ENCODE peak calls at places on chromosome 15, in seven cellular contexts. T is GM12878, H is K562, J is HCT116, P is SK-N-SH, A is H1, G is HepG2. B is an unnamed sample.

GRCh38 chr15:43509002-43509922 is 8.1 kb upstream of the MAP1A start:
- DNase-seq in T (no peak), H (peak), J (no peak), P (peak), A (no peak), G (peak), B (no peak)

GRCh38 chr15:96054606-96055005 is 275.9 kb upstream of the NR2F2 start:
- DNase-seq in T (no peak), H (peak), J (no peak), P (no peak), A (no peak), G (no peak), B (no peak)

GRCh38 chr15:27480141-27480530 is 509.2 kb downstream of the GABRG3 start:
- DNase-seq in T (no peak), H (no peak), J (no peak), P (no peak), A (no peak), G (no peak), B (no peak)

GRCh38 chr15:101051291-101052030 is 132.3 kb downstream of the LRRK1 start:
- DNase-seq in T (no peak), H (no peak), J (no peak), P (peak), A (no peak), G (no peak), B (no peak)

GRCh38 chr15:31328425-31328998 is 1.9 kb downstream of the KLF13 start:
- DNase-seq in T (no peak), H (no peak), J (no peak), P (peak), A (no peak), G (no peak), B (no peak)

GRCh38 chr15:72227192-72227586 is 3.8 kb downstream of the PKM start:
- DNase-seq in T (peak), H (peak), J (peak), P (no peak), A (no peak), G (peak), B (no peak)

GRCh38 chr15:88900309-88900981 is 5.1 kb upstream of the HAPLN3 start:
- DNase-seq in T (no peak), H (no peak), J (no peak), P (no peak), A (no peak), G (no peak), B (no peak)

GRCh38 chr15:39265261-39265660 is 315.6 kb upstream of the THBS1 start:
- DNase-seq in T (no peak), H (no peak), J (no peak), P (no peak), A (no peak), G (no peak), B (no peak)

GRCh38 chr15:101359365-101359947 is 64.4 kb upstream of the SNRPA1 start:
- DNase-seq in T (no peak), H (no peak), J (no peak), P (no peak), A (no peak), G (no peak), B (no peak)

GRCh38 chr15:80234883-80235282 is 17.1 kb downstream of the CTXND1 start:
- DNase-seq in T (no peak), H (peak), J (peak), P (no peak), A (peak), G (no peak), B (no peak)

GRCh38 chr15:90482124-90483011 is 47.4 kb upstream of the CRTC3 start:
- DNase-seq in T (no peak), H (peak), J (peak), P (peak), A (no peak), G (peak), B (peak)

GRCh38 chr15:69303337-69304175 is 4.8 kb downstream of the PAQR5 start:
- DNase-seq in T (no peak), H (peak), J (no peak), P (no peak), A (no peak), G (no peak), B (no peak)

GRCh38 chr15:67997996-67998395 is 56.1 kb upstream of the PIAS1 start:
- DNase-seq in T (no peak), H (peak), J (no peak), P (no peak), A (no peak), G (no peak), B (no peak)

GRCh38 chr15:65084500-65085206 is 8.1 kb downstream of the KBTBD13 start:
- DNase-seq in T (no peak), H (no peak), J (no peak), P (no peak), A (no peak), G (peak), B (no peak)

GRCh38 chr15:52730163-52730562 is 51.0 kb upstream of the ATOSA start:
- DNase-seq in T (peak), H (no peak), J (no peak), P (no peak), A (no peak), G (no peak), B (no peak)

GRCh38 chr15:60346653-60347052 is 51.1 kb downstream of the ANXA2 start:
- DNase-seq in T (no peak), H (no peak), J (no peak), P (no peak), A (no peak), G (no peak), B (no peak)

GRCh38 chr15:61633951-61634350 is 404.8 kb upstream of the RORA start:
- DNase-seq in T (no peak), H (no peak), J (no peak), P (no peak), A (no peak), G (no peak), B (no peak)

GRCh38 chr15:40155270-40155910 is 5.5 kb upstream of the BUB1B start:
- DNase-seq in T (no peak), H (no peak), J (no peak), P (no peak), A (peak), G (no peak), B (peak)

GRCh38 chr15:36734366-36734765 is 154.9 kb downstream of the CDIN1 start:
- DNase-seq in T (no peak), H (no peak), J (no peak), P (no peak), A (no peak), G (no peak), B (peak)

GRCh38 chr15:64344651-64345262 is 11.2 kb downstream of the CSNK1G1 start:
- DNase-seq in T (no peak), H (no peak), J (no peak), P (no peak), A (no peak), G (no peak), B (no peak)

GRCh38 chr15:70664494-70664893 is 98.9 kb downstream of the UACA start:
- DNase-seq in T (no peak), H (no peak), J (no peak), P (no peak), A (no peak), G (no peak), B (no peak)

GRCh38 chr15:26087881-26088280 is 224.8 kb upstream of the ATP10A start:
- DNase-seq in T (no peak), H (no peak), J (no peak), P (no peak), A (no peak), G (no peak), B (no peak)

GRCh38 chr15:43469867-43470266 is 23.1 kb downstream of the TP53BP1 start:
- DNase-seq in T (no peak), H (peak), J (no peak), P (no peak), A (no peak), G (no peak), B (no peak)

GRCh38 chr15:58212909-58213526 is 74.8 kb downstream of the AQP9 start:
- DNase-seq in T (no peak), H (peak), J (no peak), P (no peak), A (no peak), G (peak), B (peak)

GRCh38 chr15:55387027-55387426 is 21.1 kb downstream of the CCPG1 start:
- DNase-seq in T (no peak), H (no peak), J (no peak), P (peak), A (no peak), G (no peak), B (no peak)
- TF ChIP-seq JUND in T (no peak), H (no peak), J (no peak), P (no peak), A (no peak), G (no peak), B (no peak)

DNA sequence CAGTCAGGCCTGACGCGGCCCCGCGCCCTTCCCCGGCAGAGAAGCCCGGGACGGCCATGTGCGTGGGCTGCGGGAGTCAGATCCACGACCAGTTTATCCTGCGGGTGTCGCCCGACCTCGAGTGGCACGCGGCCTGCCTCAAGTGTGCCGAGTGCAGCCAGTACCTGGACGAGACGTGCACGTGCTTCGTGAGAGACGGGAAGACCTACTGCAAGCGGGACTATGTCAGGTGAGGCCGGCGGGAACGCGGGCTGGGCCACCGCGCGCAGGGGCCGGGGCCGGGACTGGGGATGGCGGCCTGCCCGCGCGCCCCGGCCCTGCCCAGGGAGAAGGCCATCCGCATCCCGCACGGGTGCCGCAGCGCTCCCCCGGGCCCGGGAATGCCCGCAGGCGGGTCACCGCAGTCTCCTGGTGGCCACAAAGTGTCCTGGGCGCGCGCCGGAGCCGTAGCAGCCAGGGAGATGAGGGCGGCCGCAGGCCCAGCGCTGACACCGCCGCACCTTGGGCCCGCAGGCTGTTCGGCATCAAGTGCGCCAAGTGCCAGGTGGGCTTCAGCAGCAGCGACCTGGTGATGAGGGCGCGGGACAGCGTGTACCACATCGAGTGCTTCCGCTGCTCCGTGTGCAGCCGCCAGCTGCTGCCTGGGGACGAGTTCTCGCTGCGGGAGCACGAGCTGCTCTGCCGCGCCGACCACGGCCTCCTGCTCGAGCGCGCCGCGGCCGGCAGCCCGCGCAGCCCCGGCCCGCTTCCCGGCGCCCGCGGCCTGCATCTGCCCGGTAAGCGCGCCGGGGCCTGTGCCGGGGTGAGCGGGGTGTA is 1.4 kb downstream of the ISL2 start:
- DNase-seq in T (no peak), H (peak), J (no peak), P (peak), A (no peak), G (no peak), B (no peak)
- TF ChIP-seq JUND in T (no peak), H (no peak), J (no peak), P (no peak), A (no peak), G (no peak), B (no peak)

DNA sequence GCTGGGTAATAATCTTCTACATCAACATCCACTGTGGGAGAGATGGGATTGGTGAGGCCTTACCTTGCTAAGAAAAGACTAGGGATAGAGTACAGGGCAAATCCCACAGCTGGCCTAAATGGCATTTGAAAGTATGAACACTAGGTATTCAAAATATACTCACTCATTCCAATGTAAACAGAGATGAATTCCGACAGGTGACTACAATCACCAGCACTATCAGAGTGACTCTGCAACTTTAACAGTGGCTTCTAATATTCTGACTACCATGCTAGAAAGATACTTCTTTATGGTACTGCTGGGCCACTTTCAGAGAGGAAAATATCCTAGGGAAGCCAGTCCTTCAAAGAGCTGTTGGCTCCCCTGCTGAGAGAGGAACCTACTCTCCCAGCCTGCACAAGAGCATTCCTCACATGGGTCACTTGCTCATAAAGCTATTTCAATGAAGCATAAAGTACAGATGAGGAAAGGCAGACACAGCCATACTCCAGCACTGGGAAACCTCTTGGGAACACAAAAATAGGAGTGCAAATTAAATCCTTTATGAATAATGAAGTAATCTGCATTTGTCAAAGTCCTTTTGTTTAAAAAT is 21.5 kb upstream of the MAN2C1 start:
- DNase-seq in T (no peak), H (no peak), J (no peak), P (no peak), A (no peak), G (no peak), B (peak)
- TF ChIP-seq JUND in T (no peak), H (no peak), J (no peak), P (no peak), A (no peak), G (no peak), B (no peak)

DNA sequence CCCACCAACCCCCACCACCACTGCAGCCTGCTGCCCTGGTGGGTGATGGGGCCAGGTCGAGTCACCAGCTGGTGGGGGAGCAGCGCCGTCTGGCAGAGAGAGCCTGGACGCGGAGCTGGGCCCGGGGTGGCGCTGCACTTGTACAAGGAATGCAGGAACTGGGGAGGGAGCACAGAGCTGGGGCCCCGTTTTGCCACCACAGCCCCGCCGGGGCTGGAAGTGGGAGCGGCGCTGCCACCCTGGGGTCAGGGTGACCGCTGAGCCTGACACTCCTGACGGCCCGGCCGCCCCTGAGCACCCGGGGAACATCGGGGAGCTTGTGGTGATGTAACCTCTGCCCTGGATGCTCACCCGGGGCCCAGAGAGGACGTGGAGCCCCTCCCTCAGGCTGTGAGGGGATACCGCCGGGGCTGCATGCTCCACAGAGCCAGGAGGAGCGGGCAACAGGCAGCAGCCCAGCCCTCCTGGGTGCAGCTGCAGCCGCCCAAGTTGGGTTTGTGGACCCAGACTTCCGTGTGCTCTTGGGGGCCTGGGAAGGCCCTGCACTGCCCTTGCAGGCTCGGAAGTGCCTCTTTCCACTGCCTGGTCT is 32.6 kb upstream of the IREB2 start:
- DNase-seq in T (no peak), H (no peak), J (no peak), P (no peak), A (no peak), G (no peak), B (no peak)
- TF ChIP-seq JUND in T (no peak), H (no peak), J (no peak), P (no peak), A (no peak), G (no peak), B (no peak)

GRCh38 chr15:66126057-66126855 is 127.3 kb downstream of the MEGF11 start:
- DNase-seq in T (no peak), H (no peak), J (no peak), P (no peak), A (no peak), G (no peak), B (no peak)

GRCh38 chr15:66128116-66128715 is 125.3 kb downstream of the MEGF11 start:
- DNase-seq in T (no peak), H (no peak), J (no peak), P (no peak), A (no peak), G (no peak), B (no peak)

GRCh38 chr15:66123799-66124198 is 129.8 kb downstream of the MEGF11 start:
- DNase-seq in T (no peak), H (no peak), J (no peak), P (peak), A (no peak), G (no peak), B (no peak)

GRCh38 chr15:66120422-66120821 is 133.1 kb downstream of the MEGF11 start:
- DNase-seq in T (no peak), H (no peak), J (no peak), P (no peak), A (no peak), G (no peak), B (no peak)

GRCh38 chr15:66124626-66125025 is 128.9 kb downstream of the MEGF11 start:
- DNase-seq in T (no peak), H (no peak), J (no peak), P (no peak), A (no peak), G (no peak), B (no peak)
- TF ChIP-seq JUND in T (no peak), H (no peak), J (no peak), P (no peak), A (no peak), G (no peak), B (no peak)

GRCh38 chr15:42131826-42132806 is 24.3 kb downstream of the PLA2G4F start:
- DNase-seq in T (no peak), H (no peak), J (no peak), P (no peak), A (no peak), G (no peak), B (no peak)
- TF ChIP-seq JUND in T (no peak), H (no peak), J (no peak), P (no peak), A (no peak), G (no peak), B (no peak)

B was measured in T47D.